ENCODE peak calls at places on chromosomes 1 and 21, in four cellular contexts. Z is H9; F is activated naive CD4-positive, alpha-beta T cell; Q is effector memory CD8-positive, alpha-beta T cell. W is an unnamed sample.

GRCh38 chr1:200364831-200365230 is 45.0 kb downstream of the ZNF281 start:
- DNase-seq in Z (peak; percentile 76), F (no peak), Q (no peak), W (peak; percentile 51)

GRCh38 chr1:101567582-101568189 is 330.9 kb downstream of the S1PR1 start:
- DNase-seq in Z (peak; percentile 36), F (peak; percentile 26), Q (peak; percentile 35), W (peak; percentile 48)

GRCh38 chr21:41428847-41429246 is 2.8 kb downstream of the MX1 start:
- DNase-seq in Z (no peak), F (no peak), Q (no peak), W (no peak)

GRCh38 chr1:46487818-46488218 is 1.8 kb upstream of the DMBX1 start:
- DNase-seq in Z (peak; percentile 76), F (no peak), Q (no peak), W (peak; percentile 71)

GRCh38 chr1:172136925-172137324 is 283.6 kb upstream of the C1orf105 start:
- DNase-seq in Z (no peak), F (no peak), Q (no peak), W (no peak)

GRCh38 chr1:62299426-62300200 is 19.6 kb downstream of the KANK4 start:
- DNase-seq in Z (no peak), F (no peak), Q (no peak), W (no peak)

GRCh38 chr1:27542463-27543273 is 52.7 kb upstream of the WASF2 start:
- DNase-seq in Z (no peak), F (no peak), Q (no peak), W (no peak)

GRCh38 chr1:153670257-153670858 is 435 bp downstream of the ILF2 start:
- DNase-seq in Z (no peak), F (peak; percentile 17), Q (no peak), W (no peak)

GRCh38 chr1:156076609-156077429 is 5.4 kb downstream of the MEX3A start:
- DNase-seq in Z (peak; percentile 80), F (no peak), Q (no peak), W (peak; percentile 65)

GRCh38 chr21:15660424-15660805 is 69.4 kb upstream of the USP25 start:
- DNase-seq in Z (no peak), F (no peak), Q (no peak), W (no peak)